ENCODE peak calls at places on chromosomes 11 and 22, in four cellular contexts. X is K562, T is SK-N-SH, F is HepG2. R is an unnamed sample.

GRCh38 chr22:36244522-36245391 is 5.4 kb upstream of the APOL2 start:
- DNase-seq in X (no peak), T (no peak), F (no peak), R (no peak)

GRCh38 chr22:44567846-44568493 is 69.9 kb upstream of the RTL6 start:
- DNase-seq in F (peak), T (no peak), X (no peak), R (peak)

GRCh38 chr22:43446881-43447280 is 35.1 kb downstream of the MPPED1 start:
- DNase-seq in T (no peak), F (no peak), X (no peak), R (no peak)

GRCh38 chr11:2383823-2384722 is 7.0 kb downstream of the CD81 start:
- DNase-seq in X (peak), T (no peak), F (no peak), R (no peak)

GRCh38 chr11:117465236-117465997 is 137.8 kb downstream of the CEP164 start:
- DNase-seq in F (no peak), X (no peak), T (no peak), R (no peak)

GRCh38 chr11:66739983-66740382 is 11.0 kb upstream of the SPTBN2 start:
- DNase-seq in X (no peak), T (no peak), F (no peak), R (no peak)

GRCh38 chr22:49320714-49321476 is 506.8 kb downstream of the BRD1 start:
- DNase-seq in X (no peak), T (no peak), F (no peak), R (no peak)

GRCh38 chr11:65478411-65479183 is 20.2 kb upstream of the MALAT1 start:
- DNase-seq in X (peak), T (no peak), F (no peak), R (no peak)

GRCh38 chr22:41197046-41197807 is 7.9 kb upstream of the L3MBTL2 start:
- DNase-seq in F (peak), T (peak), X (peak), R (no peak)

GRCh38 chr11:35267504-35267903 is 128.5 kb downstream of the CD44 start:
- DNase-seq in T (no peak), F (no peak), X (no peak), R (no peak)

GRCh38 chr11:65811764-65812475 is 21.8 kb upstream of the SNX32 start:
- DNase-seq in T (no peak), X (no peak), F (no peak), R (no peak)

DNA sequence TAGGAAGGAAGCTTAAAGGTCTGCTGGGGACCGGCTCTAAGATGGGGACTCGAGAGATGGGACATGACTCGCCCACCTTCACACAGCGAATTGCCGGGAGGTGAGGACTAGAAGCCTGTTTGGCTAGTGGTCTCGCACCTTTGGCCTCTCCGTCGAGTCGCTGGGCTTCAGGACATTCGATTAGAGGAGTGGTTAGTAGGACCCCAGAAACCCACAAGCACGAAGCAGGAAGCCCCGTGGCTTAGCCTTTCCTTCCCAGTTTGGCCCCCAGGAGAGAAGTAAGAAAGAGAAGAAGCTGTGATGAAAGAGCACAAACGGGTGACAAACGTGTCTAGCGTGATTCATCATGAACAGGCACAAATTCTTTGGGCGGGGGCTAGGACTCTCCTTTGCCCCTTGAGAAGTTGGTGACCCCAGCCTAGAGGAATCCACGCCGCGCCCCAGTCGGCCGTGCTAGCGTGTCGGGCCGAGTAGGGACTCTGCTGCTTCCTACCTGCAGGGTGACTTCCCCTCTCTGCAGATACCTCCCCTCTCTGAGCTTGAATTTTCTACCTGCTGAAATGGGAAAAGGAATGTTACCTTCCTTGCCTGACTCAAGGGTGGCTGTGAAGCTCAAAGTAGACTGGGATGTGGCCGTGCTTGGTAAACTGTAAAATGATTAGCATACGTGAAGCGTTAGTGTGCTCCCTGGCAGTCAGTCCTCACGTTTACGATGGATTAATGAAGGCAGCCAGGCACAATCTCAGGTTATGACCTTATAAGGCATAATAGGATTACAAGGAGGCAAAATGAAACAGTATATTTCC is 1.1 kb upstream of the ADM start:
- DNase-seq in X (no peak), F (peak), T (peak), R (no peak)
- TF ChIP-seq MAX in X (no peak), F (no peak), T (no peak), R (no peak)

GRCh38 chr11:14552089-14552488 is 31.9 kb upstream of the PSMA1 start:
- DNase-seq in T (no peak), X (no peak), F (no peak), R (no peak)
- TF ChIP-seq ELF1 in T (no peak), X (no peak), F (no peak), R (no peak)

DNA sequence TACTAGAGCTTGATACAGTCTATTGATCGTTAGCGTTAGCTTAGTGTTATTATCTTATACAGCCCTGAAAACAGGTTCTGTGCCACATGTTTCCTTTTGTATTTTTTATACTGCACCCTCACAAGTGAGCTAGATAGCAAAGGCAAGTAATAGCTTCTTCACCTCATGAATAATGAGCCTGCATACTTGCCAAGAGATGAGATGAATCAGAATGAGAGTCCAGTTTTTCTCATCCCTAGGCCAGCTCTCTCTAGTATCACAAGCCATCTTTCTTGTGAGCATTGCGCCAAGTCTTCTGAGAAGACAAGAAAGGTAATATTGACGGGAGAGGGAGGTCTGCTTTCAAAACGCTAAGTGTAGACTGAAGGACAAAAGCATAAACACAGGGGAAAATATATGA is 8.7 kb upstream of the CARD18 start:
- DNase-seq in T (no peak), X (no peak), F (no peak), R (no peak)
- TF ChIP-seq MAX in T (no peak), X (no peak), F (no peak), R (no peak)

GRCh38 chr11:47571012-47571729 is 5.8 kb downstream of the PTPMT1 start:
- DNase-seq in F (no peak), X (peak), T (no peak), R (no peak)

GRCh38 chr11:47564933-47565339 is 463 bp upstream of the PTPMT1 start:
- DNase-seq in T (peak), X (no peak), F (no peak), R (no peak)

GRCh38 chr11:47565340-47566165 is at the start of gene PTPMT1:
- DNase-seq in F (peak), X (peak), T (peak), R (peak)

GRCh38 chr11:47569646-47570045 is 4.2 kb downstream of the PTPMT1 start:
- DNase-seq in T (no peak), F (no peak), X (peak), R (no peak)

GRCh38 chr11:47566166-47566546 is 757 bp downstream of the PTPMT1 start:
- DNase-seq in T (no peak), X (no peak), F (no peak), R (no peak)
- TF ChIP-seq ELF1 in T (no peak), X (no peak), F (no peak), R (no peak)

GRCh38 chr11:75011872-75012271 is 23.1 kb downstream of the NEU3 start:
- DNase-seq in F (no peak), X (no peak), T (no peak), R (no peak)

GRCh38 chr11:75014129-75014528 is 25.4 kb downstream of the NEU3 start:
- DNase-seq in F (no peak), X (no peak), T (no peak), R (no peak)

GRCh38 chr11:75011357-75011756 is 22.6 kb downstream of the NEU3 start:
- DNase-seq in X (no peak), T (no peak), F (no peak), R (no peak)

GRCh38 chr11:75013051-75013450 is 24.3 kb downstream of the NEU3 start:
- DNase-seq in F (peak), T (no peak), X (peak), R (no peak)
- TF ChIP-seq MAX in F (no peak), T (no peak), X (no peak), R (no peak)

GRCh38 chr22:24230911-24231656 is 13.8 kb downstream of the GGT5 start:
- DNase-seq in X (peak), T (peak), F (no peak), R (no peak)
- TF ChIP-seq ELF1 in X (no peak), T (no peak), F (no peak), R (no peak)

DNA sequence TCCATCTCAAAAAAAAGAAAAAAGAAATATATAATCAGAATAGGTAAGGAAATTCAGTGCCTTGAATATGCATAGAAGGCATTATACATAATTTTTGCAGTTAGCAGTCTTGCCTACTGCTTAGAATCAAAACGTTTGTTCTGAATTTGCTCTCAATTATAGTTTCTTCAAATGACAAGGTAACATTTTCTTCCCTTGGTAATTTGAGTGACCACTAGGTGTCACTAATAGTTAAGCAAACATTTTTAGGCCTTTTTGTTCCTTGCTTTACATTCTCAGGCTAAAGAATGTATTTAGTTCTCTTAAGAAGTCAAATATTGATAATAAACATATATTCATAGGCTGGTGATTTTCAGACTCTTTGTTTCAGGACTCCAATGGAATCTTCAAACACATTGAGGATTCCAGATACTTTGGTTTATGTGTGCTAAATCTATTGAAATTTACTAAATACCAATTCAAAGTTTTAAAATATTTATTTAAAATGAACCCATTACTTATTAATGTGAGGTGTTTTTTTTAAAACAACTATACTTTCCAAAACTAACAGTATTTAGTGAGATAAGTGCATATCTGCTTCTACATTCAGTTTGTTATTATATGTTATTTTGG is 55.0 kb upstream of the DEPDC7 start:
- DNase-seq in X (no peak), T (peak), F (peak), R (peak)
- TF ChIP-seq MAX in X (no peak), T (no peak), F (no peak), R (no peak)

DNA sequence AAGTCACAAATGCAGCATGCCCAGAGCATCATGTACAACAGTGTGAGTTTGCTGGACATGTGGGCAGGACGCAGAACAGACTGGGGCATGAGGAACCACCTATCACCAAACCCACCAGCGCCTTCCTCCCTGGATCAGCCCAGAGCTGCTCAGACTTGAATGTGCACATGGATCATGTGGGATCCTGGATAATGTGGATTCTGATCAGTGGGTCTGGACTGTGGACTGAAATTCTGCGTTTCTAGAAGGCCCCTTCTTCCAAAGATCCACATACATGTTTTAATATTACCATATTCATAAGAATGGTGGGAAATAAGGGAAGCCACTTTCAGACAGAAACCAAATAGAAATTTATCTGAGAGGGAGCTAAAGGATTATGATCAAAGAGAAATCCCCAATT is 85.6 kb upstream of the VPREB1 start:
- DNase-seq in T (no peak), X (peak), F (no peak), R (no peak)
- TF ChIP-seq ELF1 in T (no peak), X (no peak), F (no peak), R (no peak)

R was measured in HCT116.